ENCODE peak calls at places on chromosomes 5 and 9, in five cellular contexts. U is HCT116, P is HepG2, D is K562, E is SK-N-SH. H is an unnamed sample.

GRCh38 chr9:106632621-106633020 is 230.3 kb upstream of the ZNF462 start:
- DNase-seq in U (no peak), P (no peak), E (no peak), D (no peak), H (no peak)

GRCh38 chr5:55226027-55226933 is 835 bp downstream of the MCIDAS start:
- DNase-seq in P (peak; percentile 38), D (peak; percentile 83), E (peak; percentile 89), U (peak; percentile 72), H (peak; percentile 95)

GRCh38 chr9:15211994-15212501 is 95.0 kb downstream of the TTC39B start:
- DNase-seq in P (peak; percentile 70), D (no peak), U (no peak), E (no peak), H (no peak)

GRCh38 chr9:76219555-76220151 is 174.6 kb downstream of the RFK start:
- DNase-seq in P (no peak), D (no peak), U (no peak), E (peak; percentile 1), H (no peak)

GRCh38 chr5:174533771-174534221 is 190.6 kb upstream of the MSX2 start:
- DNase-seq in D (no peak), U (peak; percentile 70), P (no peak), E (no peak), H (no peak)

GRCh38 chr9:82781965-82782392 is 281.0 kb downstream of the RASEF start:
- DNase-seq in U (no peak), D (no peak), E (no peak), P (no peak), H (no peak)

GRCh38 chr5:179265529-179266290 is 79.6 kb downstream of the ADAMTS2 start:
- DNase-seq in D (no peak), P (no peak), U (no peak), E (peak; percentile 70), H (no peak)

GRCh38 chr5:78778538-78778937 is 130.0 kb upstream of the LHFPL2 start:
- DNase-seq in E (no peak), D (no peak), U (no peak), P (no peak), H (no peak)

GRCh38 chr5:151733727-151734408 is 24.6 kb downstream of the ATOX1 start:
- DNase-seq in E (no peak), U (no peak), P (no peak), D (no peak), H (no peak)

GRCh38 chr9:123928471-123929176 is 1.3 kb downstream of the DENND1A start:
- DNase-seq in E (peak; percentile 60), D (peak; percentile 37), P (no peak), U (no peak), H (no peak)

GRCh38 chr9:5052858-5053257 is 67.8 kb downstream of the JAK2 start:
- DNase-seq in P (no peak), E (no peak), U (no peak), D (no peak), H (no peak)

GRCh38 chr5:123080215-123080614 is 8.8 kb upstream of the PRDM6 start:
- DNase-seq in U (no peak), P (no peak), D (no peak), E (no peak), H (no peak)

GRCh38 chr9:69877852-69878507 is 57.4 kb downstream of the CFAP95 start:
- DNase-seq in E (peak; percentile 11), D (no peak), U (peak; percentile 22), P (peak; percentile 43), H (peak; percentile 59)

GRCh38 chr5:61299254-61299653 is 32.8 kb upstream of the ZSWIM6 start:
- DNase-seq in U (no peak), P (no peak), D (no peak), E (no peak), H (no peak)

GRCh38 chr5:155870636-155871035 is 456.3 kb upstream of the SGCD start:
- DNase-seq in E (no peak), U (no peak), D (no peak), P (no peak), H (no peak)

GRCh38 chr5:73374520-73375235 is 73.9 kb downstream of the FOXD1 start:
- DNase-seq in P (no peak), U (no peak), D (no peak), E (no peak), H (no peak)

GRCh38 chr5:16784088-16784487 is 152.0 kb downstream of the MYO10 start:
- DNase-seq in E (no peak), P (no peak), U (no peak), D (no peak), H (no peak)

GRCh38 chr9:109253637-109254284 is 67.1 kb downstream of the EPB41L4B start:
- DNase-seq in U (peak; percentile 64), E (no peak), D (no peak), P (no peak), H (peak; percentile 18)

GRCh38 chr9:135797507-135798302 is 95.7 kb downstream of the KCNT1 start:
- DNase-seq in D (peak; percentile 80), U (peak; percentile 24), E (peak; percentile 90), P (no peak), H (peak; percentile 67)

GRCh38 chr5:82413302-82414042 is 135.3 kb upstream of the RPS23 start:
- DNase-seq in U (no peak), D (no peak), E (no peak), P (no peak), H (no peak)

GRCh38 chr5:94276751-94277150 is 341.7 kb downstream of the KIAA0825 start:
- DNase-seq in U (no peak), E (no peak), D (no peak), P (no peak), H (no peak)

GRCh38 chr9:126001581-126002225 is 254.5 kb downstream of the PBX3 start:
- DNase-seq in E (peak; percentile 20), D (no peak), P (no peak), U (no peak), H (no peak)

GRCh38 chr5:14155075-14155474 is 11.9 kb downstream of the TRIO start:
- DNase-seq in D (no peak), E (no peak), P (no peak), U (no peak), H (no peak)

GRCh38 chr5:75571547-75571946 is 39.7 kb upstream of the ANKDD1B start:
- DNase-seq in P (no peak), U (no peak), D (no peak), E (no peak), H (no peak)

GRCh38 chr5:179468696-179469095 is 81.7 kb upstream of the RUFY1 start:
- DNase-seq in P (no peak), D (no peak), E (no peak), U (no peak), H (no peak)

GRCh38 chr9:127397722-127398647 is 1.0 kb downstream of the SLC2A8 start:
- DNase-seq in E (peak; percentile 84), D (peak; percentile 47), U (no peak), P (peak; percentile 36), H (peak; percentile 43)

GRCh38 chr9:123954518-123954917 is 24.6 kb upstream of the DENND1A start:
- DNase-seq in U (no peak), P (no peak), D (no peak), E (no peak), H (no peak)

GRCh38 chr9:138072897-138073296 is 195.3 kb downstream of the CACNA1B start:
- DNase-seq in P (no peak), D (no peak), U (no peak), E (peak; percentile 15), H (no peak)

GRCh38 chr9:136545065-136545965 is 533 bp downstream of the NOTCH1 start:
- DNase-seq in E (peak; percentile 65), U (no peak), D (peak; percentile 55), P (no peak), H (no peak)

GRCh38 chr5:43422143-43422542 is 10.0 kb upstream of the CCL28 start:
- DNase-seq in U (no peak), P (peak; percentile 62), E (no peak), D (no peak), H (peak; percentile 95)

GRCh38 chr5:60842859-60843692 is 993 bp downstream of the ELOVL7 start:
- DNase-seq in D (no peak), E (peak; percentile 55), P (no peak), U (no peak), H (peak; percentile 70)

GRCh38 chr5:38433160-38433861 is 123.1 kb downstream of the LIFR start:
- DNase-seq in P (no peak), U (no peak), D (no peak), E (no peak), H (no peak)

GRCh38 chr9:91298304-91298703 is 63.4 kb downstream of the AUH start:
- DNase-seq in P (no peak), U (no peak), E (no peak), D (no peak), H (no peak)

GRCh38 chr9:121838757-121839669 is 187.6 kb downstream of the DAB2IP start:
- DNase-seq in D (no peak), P (no peak), U (no peak), E (no peak), H (no peak)

GRCh38 chr9:16484178-16484577 is 386.3 kb downstream of the BNC2 start:
- DNase-seq in U (no peak), P (no peak), D (no peak), E (peak; percentile 75), H (no peak)

GRCh38 chr9:35935261-35935660 is 22.7 kb downstream of the OR2S2 start:
- DNase-seq in U (no peak), D (no peak), P (no peak), E (no peak), H (no peak)

DNA sequence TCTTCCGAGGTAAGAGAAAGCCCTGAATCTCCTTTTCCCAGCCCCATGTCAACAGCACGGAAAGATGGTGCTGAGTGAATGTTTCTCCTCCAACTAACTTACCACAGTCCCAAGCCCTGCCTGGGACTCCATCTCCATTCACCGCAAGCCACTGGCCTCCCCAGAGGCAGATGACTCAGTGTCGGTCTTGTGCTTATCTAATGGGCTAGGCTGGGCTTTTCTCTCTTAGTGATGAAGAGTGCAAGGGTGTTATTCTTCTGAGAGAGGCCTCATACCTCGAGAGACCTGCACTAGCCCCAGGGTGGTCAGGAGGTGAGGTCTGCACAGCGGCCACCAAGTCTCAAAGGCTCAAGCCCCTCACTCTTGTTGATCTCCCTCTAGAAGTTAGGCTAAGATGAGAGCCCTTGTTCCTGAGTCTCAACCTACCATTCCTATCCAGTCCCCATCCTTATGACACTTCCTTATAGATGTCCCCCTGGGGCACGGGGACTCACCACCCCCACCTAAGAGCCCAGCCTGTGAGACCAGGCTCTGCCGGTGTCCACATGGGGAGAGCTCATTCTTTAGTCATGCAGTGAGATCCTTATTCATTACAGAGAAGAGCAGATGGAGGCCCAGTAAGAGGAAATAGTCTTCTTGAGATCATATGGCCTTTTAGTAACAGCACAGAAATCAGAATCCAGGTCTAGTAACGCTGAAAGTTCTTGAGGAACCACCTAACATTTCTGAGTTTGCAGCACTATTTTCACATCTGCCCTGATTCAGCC is 126.9 kb downstream of the SAXO1 start:
- DNase-seq in D (no peak), P (no peak), E (no peak), U (no peak), H (no peak)
- TF ChIP-seq JUND in D (no peak), P (no peak), E (no peak), U (no peak), H (no peak)

GRCh38 chr9:17651725-17652124 is 72.9 kb downstream of the SH3GL2 start:
- DNase-seq in U (no peak), P (no peak), D (no peak), E (no peak), H (no peak)
- TF ChIP-seq JUND in U (no peak), P (no peak), D (no peak), E (no peak), H (no peak)

GRCh38 chr5:76999451-76999850 is 30.8 kb upstream of the AGGF1 start:
- DNase-seq in D (no peak), E (no peak), P (no peak), U (no peak), H (no peak)
- TF ChIP-seq JUND in D (no peak), E (no peak), P (no peak), U (no peak), H (no peak)

GRCh38 chr5:172109749-172110148 is 78.3 kb downstream of the STK10 start:
- DNase-seq in P (no peak), U (no peak), E (no peak), D (no peak), H (no peak)
- TF ChIP-seq JUND in P (no peak), U (no peak), E (no peak), D (no peak), H (no peak)

H was measured in T47D.